ENCODE peak calls at places on chromosomes 1 and 21, in six cellular contexts. Y is sigmoid colon, H is kidney epithelial cell, D is tibial artery, F is fibroblast of lung, K is pancreas. A is an unnamed sample.

GRCh38 chr1:146012703-146013565 is 8.6 kb downstream of the HJV start:
- DNase-seq in H (peak; percentile 63), K (no peak), Y (peak; percentile 57), D (peak; percentile 55), F (peak; percentile 88), A (peak; percentile 36)

GRCh38 chr1:27504588-27505419 is 14.8 kb upstream of the WASF2 start:
- DNase-seq in H (no peak), Y (peak; percentile 91), D (peak; percentile 80), F (peak; percentile 75), K (no peak), A (peak; percentile 92)

GRCh38 chr1:151494741-151495281 is 16.4 kb upstream of the CGN start:
- DNase-seq in H (peak; percentile 65), D (no peak), F (peak; percentile 81), Y (no peak), K (peak; percentile 21), A (no peak)

GRCh38 chr21:46457801-46458314 is 833 bp upstream of the DIP2A start:
- DNase-seq in D (peak; percentile 40), K (peak; percentile 35), Y (peak; percentile 77), H (no peak), F (peak; percentile 44), A (peak; percentile 45)

GRCh38 chr1:2353215-2353906 is 38.0 kb downstream of the MORN1 start:
- DNase-seq in Y (peak; percentile 58), H (no peak), K (no peak), D (peak; percentile 18), F (no peak), A (no peak)

GRCh38 chr1:247528812-247529474 is 7.3 kb downstream of the OR2C3 start:
- DNase-seq in H (no peak), F (no peak), D (no peak), Y (no peak), K (no peak), A (no peak)

GRCh38 chr1:18110968-18111367 is 3.4 kb downstream of the IGSF21 start:
- DNase-seq in F (no peak), K (no peak), D (no peak), Y (no peak), H (no peak), A (no peak)

GRCh38 chr1:244964112-244964971 is 100.0 kb upstream of the HNRNPU start:
- DNase-seq in H (no peak), F (peak; percentile 83), D (no peak), K (peak; percentile 29), Y (no peak), A (no peak)

GRCh38 chr1:181159451-181160151 is 71.1 kb downstream of the IER5 start:
- DNase-seq in F (no peak), K (no peak), H (no peak), D (no peak), Y (peak; percentile 37), A (no peak)

GRCh38 chr1:6094246-6094645 is 48.6 kb downstream of the KCNAB2 start:
- DNase-seq in H (no peak), K (no peak), D (no peak), Y (no peak), F (no peak), A (no peak)

GRCh38 chr1:12472798-12473551 is 145.0 kb downstream of the DHRS3 start:
- DNase-seq in Y (no peak), F (no peak), K (no peak), D (no peak), H (no peak), A (no peak)

GRCh38 chr1:43419627-43420425 is 30.1 kb downstream of the SZT2 start:
- DNase-seq in K (no peak), F (no peak), D (no peak), H (no peak), Y (no peak), A (no peak)
- H3K36me3 ChIP-seq in K (peaks cover 15% of the 10 kb centered on the region), F (peaks cover 38% of the 10 kb centered on the region), D (peaks cover 93% of the 10 kb centered on the region), H (peaks cover 2% of the 10 kb centered on the region), Y (peaks cover 54% of the 10 kb centered on the region), A (no peaks in the 10 kb centered on the region)

GRCh38 chr21:43983390-43983789 is 28.7 kb upstream of the TRAPPC10 start:
- DNase-seq in K (no peak), H (no peak), F (no peak), D (no peak), Y (no peak), A (no peak)

GRCh38 chr21:43982489-43983078 is 29.5 kb upstream of the TRAPPC10 start:
- DNase-seq in H (no peak), D (no peak), K (no peak), F (no peak), Y (no peak), A (no peak)

GRCh38 chr21:43981151-43981870 is 30.8 kb upstream of the TRAPPC10 start:
- DNase-seq in H (no peak), K (no peak), F (no peak), Y (no peak), D (no peak), A (no peak)

GRCh38 chr21:43983860-43984420 is 28.2 kb upstream of the TRAPPC10 start:
- DNase-seq in K (no peak), F (no peak), H (no peak), Y (no peak), D (no peak), A (no peak)

GRCh38 chr21:43981871-43982210 is 30.3 kb upstream of the TRAPPC10 start:
- DNase-seq in D (no peak), F (no peak), K (no peak), Y (no peak), H (no peak), A (no peak)
- H3K36me3 ChIP-seq in D (peaks cover 44% of the 10 kb centered on the region), F (no peaks in the 10 kb centered on the region), K (peaks cover 11% of the 10 kb centered on the region), Y (peaks cover 27% of the 10 kb centered on the region), H (no peaks in the 10 kb centered on the region), A (no peaks in the 10 kb centered on the region)

DNA sequence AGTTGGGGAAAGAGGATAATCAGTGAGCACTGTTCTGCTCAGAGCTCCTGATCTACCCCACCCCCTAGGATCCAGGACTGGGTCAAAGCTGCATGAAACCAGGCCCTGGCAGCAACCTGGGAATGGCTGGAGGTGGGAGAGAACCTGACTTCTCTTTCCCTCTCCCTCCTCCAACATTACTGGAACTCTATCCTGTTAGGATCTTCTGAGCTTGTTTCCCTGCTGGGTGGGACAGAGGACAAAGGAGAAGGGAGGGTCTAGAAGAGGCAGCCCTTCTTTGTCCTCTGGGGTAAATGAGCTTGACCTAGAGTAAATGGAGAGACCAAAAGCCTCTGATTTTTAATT is 42.7 kb downstream of the YARS1 start:
- DNase-seq in H (no peak), F (no peak), D (no peak), K (no peak), Y (no peak), A (peak; percentile 27)
- H3K36me3 ChIP-seq in H (peaks cover 6% of the 10 kb centered on the region), F (peaks cover 23% of the 10 kb centered on the region), D (peaks cover 56% of the 10 kb centered on the region), K (peaks cover 17% of the 10 kb centered on the region), Y (peaks cover 11% of the 10 kb centered on the region), A (no peaks in the 10 kb centered on the region)

GRCh38 chr1:33025180-33025569 is 11.5 kb downstream of the AK2 start:
- DNase-seq in D (no peak), K (no peak), F (no peak), Y (no peak), H (no peak), A (no peak)
- H3K36me3 ChIP-seq in D (peaks cover 43% of the 10 kb centered on the region), K (no peaks in the 10 kb centered on the region), F (no peaks in the 10 kb centered on the region), Y (no peaks in the 10 kb centered on the region), H (peaks cover 4% of the 10 kb centered on the region), A (no peaks in the 10 kb centered on the region)

DNA sequence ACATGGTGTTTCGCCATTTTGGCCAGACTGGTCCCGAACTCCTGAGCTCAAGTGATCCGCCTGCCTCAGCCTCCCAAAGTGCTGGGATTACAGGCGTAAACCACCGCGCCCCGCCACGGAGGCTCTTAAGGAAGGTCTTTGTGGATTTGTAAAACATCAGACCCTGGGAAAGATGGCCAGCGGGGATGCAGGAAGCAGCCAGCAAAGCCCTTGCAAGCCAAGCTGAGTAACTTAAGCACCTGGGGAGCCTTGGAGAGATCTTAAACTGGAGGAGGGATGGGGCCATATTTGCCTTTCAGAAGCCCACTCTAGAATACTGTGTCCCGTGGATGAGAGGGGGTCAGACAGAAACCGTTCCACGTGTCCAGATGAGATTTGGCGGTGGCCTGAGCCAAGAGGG is 11.8 kb downstream of the C1orf216 start:
- DNase-seq in F (no peak), K (no peak), Y (no peak), H (no peak), D (no peak), A (no peak)
- H3K36me3 ChIP-seq in F (no peaks in the 10 kb centered on the region), K (no peaks in the 10 kb centered on the region), Y (no peaks in the 10 kb centered on the region), H (no peaks in the 10 kb centered on the region), D (peaks cover 10% of the 10 kb centered on the region), A (no peaks in the 10 kb centered on the region)

GRCh38 chr21:39966786-39967185 is 99.5 kb downstream of the PCP4 start:
- DNase-seq in F (no peak), Y (no peak), K (no peak), D (no peak), H (no peak), A (no peak)
- H3K36me3 ChIP-seq in F (no peaks in the 10 kb centered on the region), Y (no peaks in the 10 kb centered on the region), K (no peaks in the 10 kb centered on the region), D (no peaks in the 10 kb centered on the region), H (no peaks in the 10 kb centered on the region), A (no peaks in the 10 kb centered on the region)

GRCh38 chr1:43683560-43683959 is 23.8 kb upstream of the ST3GAL3 start:
- DNase-seq in F (no peak), D (no peak), H (no peak), K (no peak), Y (no peak), A (no peak)

GRCh38 chr1:43687301-43688108 is 19.8 kb upstream of the ST3GAL3 start:
- DNase-seq in K (no peak), F (no peak), H (no peak), Y (no peak), D (no peak), A (no peak)

GRCh38 chr1:43688594-43689000 is 18.7 kb upstream of the ST3GAL3 start:
- DNase-seq in F (peak; percentile 70), K (no peak), D (no peak), Y (no peak), H (no peak), A (no peak)

GRCh38 chr1:43691871-43692815 is 15.2 kb upstream of the ST3GAL3 start:
- DNase-seq in K (no peak), H (no peak), D (no peak), Y (no peak), F (no peak), A (no peak)

GRCh38 chr1:43688109-43688387 is 19.3 kb upstream of the ST3GAL3 start:
- DNase-seq in H (no peak), Y (no peak), D (no peak), K (no peak), F (no peak), A (no peak)
- H3K36me3 ChIP-seq in H (peaks cover 8% of the 10 kb centered on the region), Y (peaks cover 62% of the 10 kb centered on the region), D (peaks cover 100% of the 10 kb centered on the region), K (peaks cover 44% of the 10 kb centered on the region), F (peaks cover 51% of the 10 kb centered on the region), A (peaks cover 3% of the 10 kb centered on the region)

DNA sequence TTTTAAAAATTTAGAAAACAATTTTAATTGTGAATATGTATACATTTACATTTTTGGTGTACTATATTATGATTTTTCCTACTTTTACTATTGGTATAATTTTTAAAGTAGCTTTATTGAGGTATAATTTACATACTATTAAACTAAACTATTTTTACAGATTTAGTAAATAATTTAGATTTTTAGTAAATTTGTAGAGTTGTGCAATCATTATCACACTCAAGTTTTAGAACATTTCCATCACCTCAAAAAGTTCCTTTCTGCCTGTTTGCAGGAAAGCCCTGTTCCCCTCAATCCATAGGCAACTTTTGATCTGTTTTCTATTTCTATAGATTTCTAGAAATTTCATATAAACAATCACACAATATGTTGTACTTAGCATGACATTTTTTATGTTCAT is 8.2 kb downstream of the PHTF1 start:
- DNase-seq in H (no peak), F (no peak), Y (no peak), D (no peak), K (no peak), A (no peak)
- H3K36me3 ChIP-seq in H (peaks cover 1% of the 10 kb centered on the region), F (no peaks in the 10 kb centered on the region), Y (no peaks in the 10 kb centered on the region), D (no peaks in the 10 kb centered on the region), K (no peaks in the 10 kb centered on the region), A (no peaks in the 10 kb centered on the region)